ENCODE peak calls at places on chromosomes 11 and 22, in four cellular contexts. E is cardiac muscle cell, F is neural progenitor cell, R is GM23338. V is an unnamed sample.

GRCh38 chr11:35288311-35288710 is 131.0 kb downstream of the SLC1A2 start:
- DNase-seq in E (no peak), F (no peak), R (no peak), V (no peak)

GRCh38 chr22:33126881-33127280 is 68.7 kb upstream of the SYN3 start:
- DNase-seq in E (peak; percentile 49), F (peak; percentile 64), R (peak; percentile 75), V (peak; percentile 42)

GRCh38 chr22:46748948-46749681 is 11.1 kb upstream of the CERK start:
- DNase-seq in E (no peak), F (no peak), R (no peak), V (no peak)

GRCh38 chr11:13247606-13248320 is 29.8 kb upstream of the BMAL1 start:
- DNase-seq in E (no peak), F (no peak), R (no peak), V (no peak)

GRCh38 chr11:19905280-19905853 is 192.7 kb downstream of the NAV2 start:
- DNase-seq in E (peak; percentile 72), F (peak; percentile 55), R (peak; percentile 76), V (no peak)

GRCh38 chr11:47466701-47467250 is 17.8 kb upstream of the RAPSN start:
- DNase-seq in E (no peak), F (peak; percentile 41), R (peak; percentile 41), V (no peak)

GRCh38 chr11:83726316-83726715 is 440.1 kb upstream of the CCDC90B start:
- DNase-seq in E (no peak), F (no peak), R (no peak), V (no peak)

GRCh38 chr11:131580466-131580865 is 210.1 kb downstream of the NTM start:
- DNase-seq in E (no peak), F (no peak), R (no peak), V (no peak)

GRCh38 chr11:12602421-12602820 is 71.8 kb upstream of the TEAD1 start:
- DNase-seq in E (no peak), F (no peak), R (no peak), V (no peak)

GRCh38 chr11:77726524-77726923 is 88.9 kb upstream of the CLNS1A start:
- DNase-seq in E (no peak), F (no peak), R (no peak), V (no peak)

GRCh38 chr11:113670149-113670829 is 35.8 kb downstream of the TMPRSS5 start:
- DNase-seq in E (no peak), F (no peak), R (no peak), V (no peak)

GRCh38 chr11:68351450-68352275 is 39.3 kb downstream of the LRP5 start:
- DNase-seq in E (no peak), F (peak; percentile 9), R (peak; percentile 37), V (no peak)

GRCh38 chr11:64675417-64676252 is 47.4 kb downstream of the NRXN2 start:
- DNase-seq in E (peak; percentile 23), F (no peak), R (no peak), V (no peak)

GRCh38 chr11:29208117-29208516 is 808.7 kb downstream of the KCNA4 start:
- DNase-seq in E (no peak), F (no peak), R (no peak), V (no peak)

GRCh38 chr11:110125632-110126031 is 32.4 kb downstream of the ZC3H12C start:
- DNase-seq in E (no peak), F (no peak), R (no peak), V (no peak)

GRCh38 chr11:38005597-38005996 is 1407.6 kb upstream of the RAG2 start:
- DNase-seq in E (no peak), F (no peak), R (no peak), V (no peak)

GRCh38 chr22:38754247-38755154 is 1.3 kb downstream of the SUN2 start:
- DNase-seq in E (peak; percentile 41), F (peak; percentile 48), R (peak; percentile 84), V (no peak)

GRCh38 chr11:22730319-22730718 is 63.9 kb downstream of the GAS2 start:
- DNase-seq in E (peak; percentile 34), F (peak; percentile 11), R (no peak), V (peak; percentile 0)

GRCh38 chr11:69403556-69404215 is 77.8 kb upstream of the LINC01488 start:
- DNase-seq in E (no peak), F (no peak), R (no peak), V (no peak)

GRCh38 chr11:114291381-114291780 is 4.8 kb upstream of the NNMT start:
- DNase-seq in E (no peak), F (no peak), R (no peak), V (no peak)

GRCh38 chr11:46607516-46607915 is 9.5 kb downstream of the HARBI1 start:
- DNase-seq in E (no peak), F (no peak), R (no peak), V (no peak)

GRCh38 chr11:124086447-124086846 is 28.8 kb upstream of the VWA5A start:
- DNase-seq in E (peak; percentile 34), F (peak; percentile 74), R (peak; percentile 39), V (no peak)

GRCh38 chr11:46916669-46917108 is 1.7 kb downstream of the LRP4 start:
- DNase-seq in E (peak; percentile 87), F (peak; percentile 85), R (peak; percentile 89), V (peak; percentile 69)

GRCh38 chr11:15673408-15673811 is 558.7 kb downstream of the INSC start:
- DNase-seq in E (peak; percentile 47), F (no peak), R (no peak), V (no peak)

GRCh38 chr11:71500601-71501021 is 26.5 kb upstream of the KRTAP5-7 start:
- DNase-seq in E (no peak), F (no peak), R (no peak), V (no peak)

GRCh38 chr11:114915871-114916270 is 237.5 kb downstream of the NXPE2 start:
- DNase-seq in E (peak; percentile 61), F (no peak), R (no peak), V (no peak)

GRCh38 chr11:48055292-48056132 is 75.2 kb downstream of the PTPRJ start:
- DNase-seq in E (no peak), F (no peak), R (peak; percentile 50), V (no peak)

GRCh38 chr22:36452473-36453265 is 28.8 kb downstream of the TXN2 start:
- DNase-seq in E (peak; percentile 70), F (no peak), R (no peak), V (no peak)

GRCh38 chr11:47477323-47477722 is 28.4 kb upstream of the RAPSN start:
- DNase-seq in E (no peak), F (no peak), R (no peak), V (no peak)

GRCh38 chr22:44550666-44551491 is 52.8 kb upstream of the RTL6 start:
- DNase-seq in E (no peak), F (no peak), R (no peak), V (no peak)

GRCh38 chr22:44120314-44120704 is 60.4 kb upstream of the PARVG start:
- DNase-seq in E (no peak), F (no peak), R (no peak), V (no peak)

GRCh38 chr11:102760355-102761035 is 19.9 kb downstream of the MMP10 start:
- DNase-seq in E (no peak), F (no peak), R (no peak), V (no peak)

GRCh38 chr11:13140028-13140870 is 131.1 kb downstream of the RASSF10 start:
- DNase-seq in E (peak; percentile 49), F (no peak), R (no peak), V (no peak)

GRCh38 chr22:41339823-41340222 is 38.5 kb downstream of the ZC3H7B start:
- DNase-seq in E (no peak), F (no peak), R (no peak), V (no peak)

GRCh38 chr22:38761202-38762162 is 5.7 kb upstream of the SUN2 start:
- DNase-seq in E (no peak), F (no peak), R (no peak), V (no peak)

DNA sequence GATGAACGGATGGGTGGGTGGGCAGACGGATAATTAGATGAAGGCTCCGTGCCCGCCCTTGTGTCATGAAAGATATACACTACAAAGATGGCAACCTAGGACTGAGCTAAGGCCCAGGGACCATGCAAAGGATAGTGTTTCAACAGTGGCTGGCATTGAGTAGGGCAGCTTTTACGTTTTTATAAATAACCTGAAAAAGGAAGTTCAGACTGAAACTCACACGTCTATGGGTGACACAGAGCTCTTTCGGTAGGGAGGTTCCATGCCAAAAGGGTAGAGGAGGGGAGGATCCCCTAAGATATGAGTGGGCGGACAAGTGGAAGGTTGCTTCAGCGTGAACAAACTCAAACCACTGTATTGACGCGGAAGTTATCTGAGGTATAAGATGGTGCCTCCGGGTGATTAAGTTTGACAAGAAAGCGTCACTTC is 90.5 kb downstream of the UBASH3B start:
- DNase-seq in E (no peak), F (no peak), R (no peak), V (no peak)
- H3K4me3 ChIP-seq in E (no peak overlapping the region), F (no peak overlapping the region), R (no peak overlapping the region), V (no peak overlapping the region)

GRCh38 chr11:88484873-88485621 is 147.5 kb upstream of the CTSC start:
- DNase-seq in E (peak; percentile 52), F (peak; percentile 54), R (peak; percentile 81), V (peak; percentile 27)

GRCh38 chr11:88482871-88483301 is 145.3 kb upstream of the CTSC start:
- DNase-seq in E (no peak), F (no peak), R (no peak), V (no peak)

GRCh38 chr11:88489030-88489429 is 151.5 kb upstream of the CTSC start:
- DNase-seq in E (no peak), F (no peak), R (no peak), V (no peak)

GRCh38 chr11:88491674-88492073 is 154.1 kb upstream of the CTSC start:
- DNase-seq in E (no peak), F (no peak), R (no peak), V (no peak)

GRCh38 chr11:88487646-88488045 is 150.1 kb upstream of the CTSC start:
- DNase-seq in E (no peak), F (no peak), R (no peak), V (no peak)
- H3K4me3 ChIP-seq in E (no peak overlapping the region), F (no peak overlapping the region), R (no peak overlapping the region), V (no peak overlapping the region)

GRCh38 chr11:32829680-32830412 is at the start of gene PRRG4:
- DNase-seq in E (peak; percentile 62), F (peak; percentile 82), R (peak; percentile 83), V (no peak)

GRCh38 chr11:32830413-32830738 is 649 bp downstream of the PRRG4 start:
- DNase-seq in E (no peak), F (no peak), R (peak; percentile 51), V (no peak)

GRCh38 chr11:32831241-32831640 is 1.5 kb downstream of the PRRG4 start:
- DNase-seq in E (no peak), F (no peak), R (no peak), V (no peak)

GRCh38 chr11:32829157-32829679 is 509 bp upstream of the PRRG4 start:
- DNase-seq in E (no peak), F (no peak), R (no peak), V (no peak)

GRCh38 chr11:32830796-32831195 is 1.1 kb downstream of the PRRG4 start:
- DNase-seq in E (no peak), F (no peak), R (no peak), V (no peak)
- H3K4me3 ChIP-seq in E (no peak overlapping the region), F (no peak overlapping the region), R (peak overlapping the region; percentile 68), V (no peak overlapping the region)

GRCh38 chr11:58863697-58864096 is 19.2 kb upstream of the GLYATL2 start:
- DNase-seq in E (no peak), F (no peak), R (no peak), V (no peak)
- H3K4me3 ChIP-seq in E (no peak overlapping the region), F (no peak overlapping the region), R (no peak overlapping the region), V (no peak overlapping the region)

V was measured in NT2/D1.